ENCODE peak calls at places on chromosomes 3 and 15, in five cellular contexts. One of them, this sample, is unnamed.

GRCh38 chr3:48614044-48614443 is 4.6 kb upstream of the UQCRC1 start:
- DNase-seq in SK-N-SH: no peak
- DNase-seq in occipital lobe: no peak
- DNase-seq in mesenteric fat pad: no peak
- DNase-seq in AG10803: peak; percentile 87
- DNase-seq in this sample: no peak

GRCh38 chr3:50552058-50552435 is 15.5 kb downstream of the C3orf18 start:
- DNase-seq in SK-N-SH: no peak
- DNase-seq in occipital lobe: no peak
- DNase-seq in mesenteric fat pad: no peak
- DNase-seq in AG10803: no peak
- DNase-seq in this sample: no peak

GRCh38 chr15:60299452-60300047 is 98.2 kb downstream of the ANXA2 start:
- DNase-seq in SK-N-SH: peak; percentile 44
- DNase-seq in occipital lobe: no peak
- DNase-seq in mesenteric fat pad: no peak
- DNase-seq in AG10803: peak; percentile 26
- DNase-seq in this sample: no peak

GRCh38 chr15:51382787-51383186 is 41.3 kb downstream of the GLDN start:
- DNase-seq in SK-N-SH: peak; percentile 56
- DNase-seq in occipital lobe: no peak
- DNase-seq in mesenteric fat pad: no peak
- DNase-seq in AG10803: peak; percentile 43
- DNase-seq in this sample: no peak

GRCh38 chr3:123404391-123404790 is 44.5 kb downstream of the ADCY5 start:
- DNase-seq in SK-N-SH: no peak
- DNase-seq in occipital lobe: no peak
- DNase-seq in mesenteric fat pad: no peak
- DNase-seq in AG10803: no peak
- DNase-seq in this sample: no peak

GRCh38 chr3:69738859-69739203 is 433 bp upstream of the MITF start:
- DNase-seq in SK-N-SH: no peak
- DNase-seq in occipital lobe: no peak
- DNase-seq in mesenteric fat pad: no peak
- DNase-seq in AG10803: no peak
- DNase-seq in this sample: peak; percentile 74

GRCh38 chr3:19489936-19490335 is 341.6 kb downstream of the KCNH8 start:
- DNase-seq in SK-N-SH: no peak
- DNase-seq in occipital lobe: no peak
- DNase-seq in mesenteric fat pad: no peak
- DNase-seq in AG10803: no peak
- DNase-seq in this sample: no peak

GRCh38 chr15:99282129-99282528 is 30.8 kb downstream of the LRRC28 start:
- DNase-seq in SK-N-SH: no peak
- DNase-seq in occipital lobe: no peak
- DNase-seq in mesenteric fat pad: no peak
- DNase-seq in AG10803: no peak
- DNase-seq in this sample: no peak